ENCODE peak calls at places on chromosomes 6 and 20, in eight cellular contexts. A, W, G, B, X, P, L and J are unnamed samples.

GRCh38 chr6:37630281-37630799 is 67.3 kb downstream of the MDGA1 start:
- DNase-seq in A (peak; percentile 89), W (no peak), X (no peak), G (peak; percentile 99), B (peak; percentile 98), L (no peak), P (peak; percentile 100), J (peak; percentile 45)

GRCh38 chr20:61886721-61887658 is 178.7 kb downstream of the TAF4 start:
- DNase-seq in X (peak; percentile 66), A (peak; percentile 21), G (peak; percentile 53), W (no peak), B (peak; percentile 54), P (peak; percentile 46), L (peak; percentile 74), J (peak; percentile 60)

GRCh38 chr20:14556206-14556605 is 218.8 kb upstream of the FLRT3 start:
- DNase-seq in G (no peak), A (no peak), X (no peak), B (no peak), L (no peak), W (no peak), P (no peak), J (no peak)

GRCh38 chr6:29759457-29759856 is 36.2 kb downstream of the HLA-F start:
- DNase-seq in X (no peak), P (no peak), L (no peak), W (no peak), B (no peak), A (no peak), G (no peak), J (no peak)

GRCh38 chr6:92352130-92352529 is 1067.2 kb downstream of the EPHA7 start:
- DNase-seq in W (no peak), B (no peak), P (no peak), A (no peak), X (no peak), G (no peak), L (no peak), J (no peak)

GRCh38 chr6:1027109-1027794 is 284.6 kb upstream of the FOXQ1 start:
- DNase-seq in W (no peak), L (no peak), P (no peak), B (peak; percentile 57), A (no peak), X (no peak), G (peak; percentile 80), J (peak; percentile 23)

GRCh38 chr6:4446982-4447381 is 311.6 kb upstream of the ECI2 start:
- DNase-seq in X (no peak), B (peak; percentile 34), W (no peak), A (no peak), P (peak; percentile 21), L (no peak), G (peak; percentile 61), J (no peak)

GRCh38 chr20:35327074-35327976 is 35.1 kb upstream of the FAM83C start:
- DNase-seq in A (no peak), B (peak; percentile 30), P (no peak), L (no peak), X (no peak), G (no peak), W (no peak), J (peak; percentile 81)

DNA sequence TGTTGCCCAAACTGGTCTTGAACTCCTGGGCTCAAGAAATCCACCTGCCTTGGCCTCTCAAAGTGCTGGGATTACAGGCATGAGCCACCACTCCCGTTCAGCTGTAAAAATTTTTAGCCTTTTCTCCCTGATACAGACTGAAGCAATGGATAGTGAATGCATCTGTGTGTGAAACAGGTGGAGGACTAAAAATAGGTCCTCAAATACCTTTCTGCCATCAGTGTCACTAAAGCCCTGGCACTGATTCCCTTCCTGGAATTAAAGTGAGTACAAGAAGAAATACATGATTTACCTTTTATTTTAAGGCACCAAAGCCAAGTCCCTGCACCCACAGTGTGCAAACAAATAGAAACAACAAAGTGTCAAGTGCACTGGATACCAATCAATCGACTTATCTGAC is 25.1 kb downstream of the TULP4 start:
- DNase-seq in L (no peak), B (no peak), G (no peak), X (no peak), P (no peak), W (no peak), A (no peak), J (no peak)
- H3K9me3 ChIP-seq in L (peaks cover 4% of the 10 kb centered on the region), B (no peaks in the 10 kb centered on the region), G (no peaks in the 10 kb centered on the region), X (no peaks in the 10 kb centered on the region), P (no peaks in the 10 kb centered on the region), W (no peaks in the 10 kb centered on the region), A (peaks cover under 1% of the 10 kb centered on the region), J (no peaks in the 10 kb centered on the region)

DNA sequence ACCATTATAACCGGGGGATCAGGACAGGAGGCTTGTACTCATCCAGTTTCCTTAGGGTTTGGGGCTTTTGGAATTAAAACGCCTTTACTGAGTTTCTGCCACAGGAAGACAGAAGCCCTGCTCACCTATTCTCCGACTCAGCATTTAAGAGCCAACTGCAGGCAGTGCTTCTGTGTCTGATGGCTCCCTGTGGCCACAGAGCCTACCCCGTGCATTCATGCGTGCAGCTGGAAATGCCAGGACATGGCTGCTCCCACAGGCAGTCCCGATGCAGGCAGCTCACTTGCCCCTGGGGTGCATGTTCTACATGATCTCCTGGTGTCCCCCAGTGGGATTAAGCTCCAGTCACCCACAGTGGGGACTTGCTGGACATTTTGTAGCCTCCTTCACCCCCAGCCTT is 22.2 kb downstream of the ZNF831 start:
- DNase-seq in G (no peak), P (no peak), W (no peak), B (no peak), L (no peak), X (peak; percentile 68), A (no peak), J (no peak)
- TF ChIP-seq EZH2 in G (no peak), P (no peak), W (no peak), B (no peak), L (no peak), X (no peak), A (no peak), J (no peak)

DNA sequence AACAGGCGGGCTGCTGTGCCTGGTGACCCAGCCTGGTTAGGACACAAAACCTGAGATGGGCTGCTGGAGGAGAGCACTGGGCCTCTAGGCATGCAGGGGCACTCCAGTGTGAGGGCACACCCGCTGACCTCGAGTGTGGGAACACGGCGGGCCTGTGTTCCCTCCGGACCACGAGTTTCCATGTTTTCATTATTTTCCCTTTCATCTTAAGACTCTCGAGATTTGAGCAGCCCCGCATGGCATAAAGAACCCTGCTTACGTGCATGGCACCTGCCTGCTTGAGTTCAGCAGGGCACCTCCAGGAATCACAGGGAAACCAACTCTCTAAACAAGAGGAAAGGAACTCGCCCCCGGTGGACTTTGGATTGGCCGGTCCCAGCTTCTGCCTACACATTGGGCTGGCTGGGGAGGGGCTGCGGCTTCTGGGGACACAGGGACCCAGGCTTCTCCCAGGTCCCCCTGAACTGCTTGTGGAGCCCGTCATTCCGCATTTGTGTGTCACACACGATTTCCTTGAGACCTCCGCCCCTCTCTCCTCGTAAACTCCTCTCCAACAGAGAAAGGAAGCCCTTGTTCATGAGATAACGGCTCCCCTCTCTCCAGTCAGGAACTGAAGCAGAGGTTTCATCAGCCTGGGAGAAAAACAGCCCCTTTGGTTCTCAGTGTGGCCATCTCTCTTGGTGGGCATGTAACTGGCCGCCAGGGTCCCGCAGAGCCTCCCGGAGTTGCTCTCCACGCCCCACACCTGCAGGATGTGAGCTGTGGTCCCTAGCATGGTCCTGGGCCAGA is 181.8 kb downstream of the TTLL2 start:
- DNase-seq in X (no peak), G (no peak), P (no peak), B (no peak), L (no peak), A (no peak), W (no peak), J (peak; percentile 26)
- H3K9me3 ChIP-seq in X (no peaks in the 10 kb centered on the region), G (no peaks in the 10 kb centered on the region), P (no peaks in the 10 kb centered on the region), B (no peaks in the 10 kb centered on the region), L (no peaks in the 10 kb centered on the region), A (peaks cover 5% of the 10 kb centered on the region), W (no peaks in the 10 kb centered on the region), J (no peaks in the 10 kb centered on the region)

DNA sequence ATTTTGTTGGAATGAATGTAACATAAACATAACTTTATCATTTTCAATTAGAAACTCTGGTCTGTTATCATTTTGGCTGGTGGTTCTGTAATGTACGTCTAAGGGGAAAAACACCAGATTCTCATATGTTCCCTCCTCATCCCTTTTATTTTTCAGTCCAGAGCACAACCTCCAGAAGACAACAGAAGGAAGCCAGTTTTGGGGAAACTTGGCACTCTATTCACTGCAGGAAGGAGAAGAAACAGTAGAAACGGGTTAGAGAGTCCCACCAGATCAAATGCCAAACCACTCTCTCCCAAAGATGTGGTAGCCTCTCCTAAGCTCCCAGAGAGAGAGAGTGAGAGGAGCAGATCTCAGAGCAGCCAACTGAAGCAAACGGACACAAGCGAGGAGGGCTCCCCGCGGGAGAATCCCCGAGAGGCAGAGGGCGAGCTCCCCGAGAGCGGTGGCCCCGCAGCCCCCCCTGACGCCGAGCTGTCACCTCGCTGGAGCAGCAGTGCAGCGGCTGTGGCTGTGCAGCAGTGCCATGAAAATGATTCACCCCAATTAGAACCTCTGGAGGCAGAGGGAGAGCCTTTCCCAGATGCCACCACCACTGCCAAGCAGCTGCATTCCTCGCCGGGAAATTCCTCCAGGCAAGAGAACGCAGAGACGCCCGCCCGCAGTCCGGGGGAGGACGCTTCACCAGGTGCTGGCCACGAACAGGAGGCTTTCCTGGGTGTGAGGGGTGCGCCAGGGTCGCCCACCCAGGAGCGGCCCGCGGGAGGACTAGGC is 117.8 kb downstream of the RTN4IP1 start:
- DNase-seq in A (no peak), L (peak; percentile 53), X (peak; percentile 63), B (peak; percentile 52), W (no peak), G (peak; percentile 83), P (peak; percentile 63), J (peak; percentile 41)
- TF ChIP-seq EZH2 in A (no peak), L (peak; percentile 26), X (no peak), B (no peak), W (no peak), G (no peak), P (no peak), J (no peak)

GRCh38 chr20:59589051-59589450 is 15.3 kb upstream of the PHACTR3 start:
- DNase-seq in P (no peak), B (no peak), A (no peak), W (no peak), X (no peak), L (no peak), G (no peak), J (no peak)

GRCh38 chr20:59587570-59587969 is 16.8 kb upstream of the PHACTR3 start:
- DNase-seq in B (no peak), A (no peak), W (no peak), X (no peak), P (no peak), L (no peak), G (no peak), J (no peak)

GRCh38 chr20:59586613-59587012 is 17.7 kb upstream of the PHACTR3 start:
- DNase-seq in X (no peak), P (no peak), G (no peak), A (no peak), W (no peak), B (no peak), L (no peak), J (no peak)

GRCh38 chr20:59588236-59588855 is 16.0 kb upstream of the PHACTR3 start:
- DNase-seq in L (peak; percentile 66), W (no peak), A (no peak), G (no peak), B (no peak), X (no peak), P (no peak), J (no peak)

DNA sequence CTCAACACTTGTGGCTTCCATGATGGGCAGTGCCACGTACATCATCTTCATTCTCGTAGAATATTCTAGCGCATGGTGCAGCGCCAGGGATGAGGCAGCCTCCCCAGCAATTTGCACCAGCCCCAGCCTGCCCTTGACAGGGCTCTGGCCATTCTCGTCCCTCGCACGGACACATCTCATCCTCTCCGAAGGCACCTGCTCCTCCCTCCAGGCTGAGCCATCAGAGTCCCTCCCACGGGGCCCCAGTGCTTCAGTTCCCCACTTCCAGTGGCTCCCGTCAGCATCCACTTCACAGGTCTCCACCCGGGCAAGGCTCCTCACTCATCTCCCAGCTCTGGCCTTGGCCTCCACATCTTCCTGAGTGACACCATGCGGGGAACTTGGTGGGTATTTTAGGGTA is 13.3 kb upstream of the PHACTR3 start:
- DNase-seq in A (no peak), P (no peak), G (no peak), W (no peak), B (no peak), L (no peak), X (no peak), J (no peak)
- H3K9me3 ChIP-seq in A (no peaks in the 10 kb centered on the region), P (no peaks in the 10 kb centered on the region), G (no peaks in the 10 kb centered on the region), W (no peaks in the 10 kb centered on the region), B (no peaks in the 10 kb centered on the region), L (no peaks in the 10 kb centered on the region), X (no peaks in the 10 kb centered on the region), J (no peaks in the 10 kb centered on the region)